ENCODE peak calls at places on chromosomes 16 and 17, in six cellular contexts. One of them, this sample, is unnamed.

GRCh38 chr17:79006001-79006400 is 3.6 kb downstream of the CANT1 start:
- DNase-seq in endothelial cell of umbilical vein: no peak
- DNase-seq in HepG2: no peak
- DNase-seq in GM12878: no peak
- DNase-seq in A549: no peak
- DNase-seq in K562: no peak
- DNase-seq in this sample: no peak

GRCh38 chr17:37818689-37819088 is 73.8 kb upstream of the HNF1B start:
- DNase-seq in endothelial cell of umbilical vein: no peak
- DNase-seq in HepG2: no peak
- DNase-seq in GM12878: no peak
- DNase-seq in A549: peak; percentile 59
- DNase-seq in K562: no peak
- DNase-seq in this sample: no peak

GRCh38 chr17:63275968-63276349 is 170.1 kb downstream of the CYB561 start:
- DNase-seq in endothelial cell of umbilical vein: no peak
- DNase-seq in HepG2: no peak
- DNase-seq in GM12878: no peak
- DNase-seq in A549: no peak
- DNase-seq in K562: no peak
- DNase-seq in this sample: peak; percentile 26

GRCh38 chr16:27449434-27450188 is 47.6 kb downstream of the IL21R start:
- DNase-seq in endothelial cell of umbilical vein: no peak
- DNase-seq in HepG2: no peak
- DNase-seq in GM12878: no peak
- DNase-seq in A549: no peak
- DNase-seq in K562: no peak
- DNase-seq in this sample: peak; percentile 16

GRCh38 chr17:38768417-38768816 is 15.9 kb downstream of the PSMB3 start:
- DNase-seq in endothelial cell of umbilical vein: no peak
- DNase-seq in HepG2: no peak
- DNase-seq in GM12878: no peak
- DNase-seq in A549: no peak
- DNase-seq in K562: no peak
- DNase-seq in this sample: no peak

GRCh38 chr16:9275386-9275785 is 183.9 kb downstream of the HAPSTR1 start:
- DNase-seq in endothelial cell of umbilical vein: no peak
- DNase-seq in HepG2: no peak
- DNase-seq in GM12878: no peak
- DNase-seq in A549: no peak
- DNase-seq in K562: no peak
- DNase-seq in this sample: no peak

GRCh38 chr16:85990861-85991301 is 91.9 kb downstream of the IRF8 start:
- DNase-seq in endothelial cell of umbilical vein: no peak
- DNase-seq in HepG2: no peak
- DNase-seq in GM12878: peak; percentile 68
- DNase-seq in A549: no peak
- DNase-seq in K562: no peak
- DNase-seq in this sample: no peak

GRCh38 chr16:19287241-19287640 is 1.7 kb downstream of the CLEC19A start:
- DNase-seq in endothelial cell of umbilical vein: no peak
- DNase-seq in HepG2: no peak
- DNase-seq in GM12878: no peak
- DNase-seq in A549: no peak
- DNase-seq in K562: no peak
- DNase-seq in this sample: no peak

GRCh38 chr16:22353188-22353919 is 21.1 kb downstream of the CDR2 start:
- DNase-seq in endothelial cell of umbilical vein: peak; percentile 28
- DNase-seq in HepG2: peak; percentile 66
- DNase-seq in GM12878: peak; percentile 63
- DNase-seq in A549: peak; percentile 54
- DNase-seq in K562: peak; percentile 43
- DNase-seq in this sample: peak; percentile 93

GRCh38 chr16:84730406-84731106 is 30.8 kb downstream of the USP10 start:
- DNase-seq in endothelial cell of umbilical vein: peak; percentile 93
- DNase-seq in HepG2: peak; percentile 74
- DNase-seq in GM12878: no peak
- DNase-seq in A549: peak; percentile 87
- DNase-seq in K562: peak; percentile 78
- DNase-seq in this sample: peak; percentile 83

GRCh38 chr17:63446218-63446980 is at the start of gene CYB561:
- DNase-seq in endothelial cell of umbilical vein: peak; percentile 50
- DNase-seq in HepG2: no peak
- DNase-seq in GM12878: no peak
- DNase-seq in A549: peak; percentile 81
- DNase-seq in K562: peak; percentile 93
- DNase-seq in this sample: no peak

GRCh38 chr16:23293016-23293415 is 9.1 kb upstream of the SCNN1B start:
- DNase-seq in endothelial cell of umbilical vein: no peak
- DNase-seq in HepG2: no peak
- DNase-seq in GM12878: peak; percentile 79
- DNase-seq in A549: no peak
- DNase-seq in K562: no peak
- DNase-seq in this sample: no peak

GRCh38 chr17:16107165-16107770 is 107.6 kb downstream of the TTC19 start:
- DNase-seq in endothelial cell of umbilical vein: no peak
- DNase-seq in HepG2: no peak
- DNase-seq in GM12878: no peak
- DNase-seq in A549: no peak
- DNase-seq in K562: no peak
- DNase-seq in this sample: no peak

GRCh38 chr17:78581304-78581703 is 4.1 kb upstream of the DNAH17 start:
- DNase-seq in endothelial cell of umbilical vein: no peak
- DNase-seq in HepG2: no peak
- DNase-seq in GM12878: no peak
- DNase-seq in A549: no peak
- DNase-seq in K562: no peak
- DNase-seq in this sample: no peak

GRCh38 chr17:27247071-27247957 is 46.6 kb upstream of the WSB1 start:
- DNase-seq in endothelial cell of umbilical vein: peak; percentile 96
- DNase-seq in HepG2: peak; percentile 89
- DNase-seq in GM12878: no peak
- DNase-seq in A549: peak; percentile 95
- DNase-seq in K562: no peak
- DNase-seq in this sample: peak; percentile 48

GRCh38 chr17:7767425-7768021 is 50.0 kb downstream of the DNAH2 start:
- DNase-seq in endothelial cell of umbilical vein: no peak
- DNase-seq in HepG2: no peak
- DNase-seq in GM12878: no peak
- DNase-seq in A549: no peak
- DNase-seq in K562: no peak
- DNase-seq in this sample: no peak

GRCh38 chr16:10594312-10594950 is 14.0 kb upstream of the EMP2 start:
- DNase-seq in endothelial cell of umbilical vein: no peak
- DNase-seq in HepG2: no peak
- DNase-seq in GM12878: no peak
- DNase-seq in A549: no peak
- DNase-seq in K562: no peak
- DNase-seq in this sample: no peak

GRCh38 chr16:23082161-23082788 is 67.0 kb downstream of the USP31 start:
- DNase-seq in endothelial cell of umbilical vein: no peak
- DNase-seq in HepG2: peak; percentile 46
- DNase-seq in GM12878: no peak
- DNase-seq in A549: peak; percentile 44
- DNase-seq in K562: no peak
- DNase-seq in this sample: no peak

GRCh38 chr17:60333628-60334031 is 58.3 kb downstream of the USP32 start:
- DNase-seq in endothelial cell of umbilical vein: peak; percentile 10
- DNase-seq in HepG2: no peak
- DNase-seq in GM12878: no peak
- DNase-seq in A549: no peak
- DNase-seq in K562: no peak
- DNase-seq in this sample: no peak

DNA sequence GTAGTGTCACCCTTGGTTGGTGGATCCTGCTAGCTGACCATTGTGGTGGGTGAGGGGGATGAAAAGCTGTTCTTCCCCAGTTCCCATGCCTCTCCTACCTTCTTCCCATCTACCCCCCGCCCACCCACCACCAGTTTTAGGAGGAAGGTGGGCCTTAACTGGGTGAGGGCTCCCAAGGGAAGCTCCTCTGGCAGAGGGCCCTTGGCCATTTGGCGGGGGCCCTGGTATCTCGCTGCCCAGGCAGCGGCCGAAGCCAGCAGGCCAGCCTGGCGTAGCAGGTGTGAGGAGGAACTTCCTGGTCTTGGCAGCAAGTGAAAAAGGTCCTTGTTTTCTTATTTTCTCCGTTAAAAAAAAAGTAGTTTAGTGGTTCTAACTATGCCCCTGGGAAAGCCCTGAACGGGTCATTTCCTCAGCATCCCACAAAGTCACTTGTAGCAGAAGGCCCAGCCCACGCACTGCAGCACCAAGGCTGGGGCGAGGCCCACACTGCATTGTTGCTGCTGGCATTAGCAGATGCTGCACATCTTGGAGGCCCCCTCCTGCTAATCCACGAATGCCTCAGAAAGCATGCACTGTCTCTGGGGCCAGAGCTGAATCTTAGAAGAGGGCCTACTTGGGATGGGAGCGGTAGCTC is 72.5 kb downstream of the MPRIP start:
- DNase-seq in endothelial cell of umbilical vein: no peak
- DNase-seq in HepG2: no peak
- DNase-seq in GM12878: no peak
- DNase-seq in A549: no peak
- DNase-seq in K562: no peak
- DNase-seq in this sample: peak; percentile 77
- TF ChIP-seq MYC in endothelial cell of umbilical vein: no peak
- TF ChIP-seq MYC in HepG2: no peak
- TF ChIP-seq MYC in GM12878: no peak
- TF ChIP-seq MYC in A549: no peak
- TF ChIP-seq MYC in K562: no peak
- TF ChIP-seq MYC in this sample: no peak

DNA sequence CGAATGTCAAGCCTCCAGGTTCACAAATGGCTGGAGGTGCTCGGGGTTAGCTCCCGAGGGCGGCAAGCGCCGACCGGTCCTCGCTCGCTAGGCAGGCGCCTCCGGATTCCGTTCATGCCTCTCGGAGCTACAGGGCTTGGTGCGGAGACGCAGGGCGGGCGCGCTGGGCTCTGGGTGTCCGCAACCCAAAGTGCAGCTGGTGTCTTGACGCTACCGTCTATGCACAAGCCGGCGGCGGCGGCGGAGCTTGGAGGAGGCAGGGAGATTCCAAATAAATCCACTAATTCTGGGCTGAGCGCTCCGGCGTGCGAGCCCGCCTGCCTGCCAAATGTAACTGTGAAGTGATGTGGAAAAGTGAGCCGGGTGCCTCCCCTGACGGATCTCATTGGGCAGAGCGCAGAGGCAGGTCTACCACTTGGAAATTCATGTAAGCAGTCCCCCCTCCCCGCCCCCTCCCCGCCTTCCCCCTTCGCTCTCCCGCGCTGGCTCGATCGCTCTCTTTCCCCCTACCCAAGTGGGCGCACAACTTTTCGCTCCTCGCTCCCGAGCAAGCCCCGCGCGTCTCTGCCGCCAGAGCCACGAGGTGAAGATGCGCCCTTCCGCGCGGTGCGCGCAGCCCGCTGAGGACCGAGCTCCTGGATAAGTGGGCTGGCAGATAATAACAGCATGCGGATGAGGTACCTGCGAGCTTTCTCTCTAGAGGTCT is at the start of gene CDH8:
- DNase-seq in endothelial cell of umbilical vein: no peak
- DNase-seq in HepG2: no peak
- DNase-seq in GM12878: no peak
- DNase-seq in A549: no peak
- DNase-seq in K562: no peak
- DNase-seq in this sample: no peak
- TF ChIP-seq MAX in endothelial cell of umbilical vein: no peak
- TF ChIP-seq MAX in HepG2: no peak
- TF ChIP-seq MAX in GM12878: no peak
- TF ChIP-seq MAX in A549: no peak
- TF ChIP-seq MAX in K562: no peak
- TF ChIP-seq MAX in this sample: no peak

DNA sequence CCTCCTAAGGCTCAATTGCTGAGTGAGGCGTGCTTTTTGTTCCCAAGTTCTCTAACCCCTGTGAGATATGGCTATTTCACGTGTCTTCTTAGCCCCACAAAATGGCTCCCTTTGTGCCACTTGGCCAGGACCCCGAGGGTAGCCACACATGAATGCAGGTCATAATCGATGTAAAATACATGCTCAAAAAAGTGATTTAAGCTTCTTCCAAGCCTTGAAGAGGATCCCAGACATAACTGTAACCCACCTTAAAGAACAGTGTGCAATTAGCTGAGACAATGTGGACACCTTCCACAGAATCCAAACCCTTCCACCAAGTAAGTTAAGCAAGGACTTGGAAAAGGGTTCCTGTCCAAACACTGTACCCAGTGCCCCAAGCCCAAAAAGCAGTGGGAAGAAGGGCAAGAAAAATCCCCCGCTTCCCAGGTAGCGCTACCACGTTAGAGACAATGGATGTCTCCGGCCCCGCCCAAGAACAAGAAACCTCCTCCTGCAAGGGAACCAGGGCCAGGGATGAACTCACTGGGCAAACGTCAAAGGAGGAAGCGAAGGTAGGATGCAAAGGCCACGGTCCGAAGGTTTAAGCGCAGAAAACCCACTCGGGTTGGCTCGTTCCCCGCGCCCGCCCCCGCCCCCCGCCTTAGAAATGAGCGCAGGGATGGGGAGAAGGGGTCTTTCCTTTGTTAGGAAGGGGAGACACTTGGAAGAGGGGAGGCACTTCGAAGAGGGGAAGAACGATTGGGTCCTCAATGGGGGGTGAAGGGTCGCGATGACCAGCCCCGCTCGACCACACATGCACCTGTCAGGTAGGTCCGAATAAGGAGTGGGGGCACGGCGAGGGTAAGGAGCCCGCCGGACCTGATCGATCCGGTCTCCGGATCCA is 1.1 kb downstream of the JPT1 start:
- DNase-seq in endothelial cell of umbilical vein: peak; percentile 49
- DNase-seq in HepG2: peak; percentile 34
- DNase-seq in GM12878: no peak
- DNase-seq in A549: peak; percentile 71
- DNase-seq in K562: peak; percentile 51
- DNase-seq in this sample: peak; percentile 63
- TF ChIP-seq MYC in endothelial cell of umbilical vein: no peak
- TF ChIP-seq MYC in HepG2: peak; percentile 93
- TF ChIP-seq MYC in GM12878: no peak
- TF ChIP-seq MYC in A549: peak; percentile 28
- TF ChIP-seq MYC in K562: no peak
- TF ChIP-seq MYC in this sample: no peak

DNA sequence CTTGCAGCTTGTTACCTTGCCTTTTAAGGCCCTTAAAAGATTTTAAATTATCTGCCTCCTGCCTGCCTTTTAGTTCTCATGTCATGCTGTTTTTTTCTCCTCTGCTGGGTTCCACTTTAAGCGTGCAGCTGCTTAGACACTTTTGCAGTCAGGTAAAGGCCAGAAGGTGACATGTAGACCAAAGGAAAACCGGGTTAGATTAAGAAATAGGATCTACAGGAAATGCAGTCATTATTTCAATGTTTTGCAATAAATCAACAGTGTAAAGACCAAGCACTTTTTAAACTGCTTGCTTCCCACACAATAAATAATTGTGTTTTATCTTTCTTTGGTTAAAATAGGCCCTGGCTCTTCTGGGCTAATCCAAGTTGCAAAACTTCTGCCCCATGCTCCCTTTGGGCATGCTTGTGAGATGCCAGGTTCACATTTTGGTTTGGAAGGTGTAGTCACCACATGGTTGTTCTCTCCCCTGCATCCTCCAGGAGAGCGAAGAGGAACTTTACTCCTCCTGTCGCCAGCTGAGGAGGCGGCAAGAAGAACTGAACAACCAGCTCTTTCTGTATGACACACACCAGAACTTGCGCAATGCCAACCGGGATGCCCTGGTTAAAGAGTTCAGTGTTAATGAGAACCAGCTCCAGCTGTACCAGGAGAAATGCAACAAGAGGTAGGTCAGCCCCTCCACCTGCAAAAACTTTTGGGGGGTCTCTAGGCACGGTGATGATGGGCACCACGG is 54.9 kb downstream of the SDR42E1 start:
- DNase-seq in endothelial cell of umbilical vein: no peak
- DNase-seq in HepG2: no peak
- DNase-seq in GM12878: no peak
- DNase-seq in A549: no peak
- DNase-seq in K562: no peak
- DNase-seq in this sample: peak; percentile 87
- TF ChIP-seq MAX in endothelial cell of umbilical vein: no peak
- TF ChIP-seq MAX in HepG2: no peak
- TF ChIP-seq MAX in GM12878: no peak
- TF ChIP-seq MAX in A549: no peak
- TF ChIP-seq MAX in K562: no peak
- TF ChIP-seq MAX in this sample: no peak